ENCODE peak calls at places on chromosomes 7 and 10, in four cellular contexts. One of them, this sample, is unnamed.

GRCh38 chr10:101749033-101749432 is 26.9 kb downstream of the FGF8 start:
- DNase-seq in CD8-positive, alpha-beta T cell: no peak
- DNase-seq in A549: peak; percentile 28
- DNase-seq in H9: peak; percentile 81
- DNase-seq in this sample: no peak

GRCh38 chr10:80444646-80445319 is 9.3 kb upstream of the TSPAN14 start:
- DNase-seq in H9: peak; percentile 65
- DNase-seq in A549: peak; percentile 83
- DNase-seq in CD8-positive, alpha-beta T cell: peak; percentile 68
- DNase-seq in this sample: peak; percentile 62

GRCh38 chr10:810351-810846 is 120.9 kb upstream of the DIP2C start:
- DNase-seq in CD8-positive, alpha-beta T cell: no peak
- DNase-seq in H9: no peak
- DNase-seq in A549: no peak
- DNase-seq in this sample: no peak

GRCh38 chr7:95229301-95229700 is 95.0 kb downstream of the PON1 start:
- DNase-seq in H9: no peak
- DNase-seq in CD8-positive, alpha-beta T cell: no peak
- DNase-seq in A549: no peak
- DNase-seq in this sample: no peak

GRCh38 chr7:115329006-115329405 is 407.1 kb downstream of the MDFIC start:
- DNase-seq in CD8-positive, alpha-beta T cell: no peak
- DNase-seq in A549: no peak
- DNase-seq in H9: no peak
- DNase-seq in this sample: no peak

GRCh38 chr10:36220122-36220521 is 578.0 kb upstream of the FZD8 start:
- DNase-seq in A549: no peak
- DNase-seq in H9: no peak
- DNase-seq in CD8-positive, alpha-beta T cell: no peak
- DNase-seq in this sample: no peak

GRCh38 chr7:38215734-38216670 is 38.0 kb downstream of the STARD3NL start:
- DNase-seq in CD8-positive, alpha-beta T cell: peak; percentile 67
- DNase-seq in H9: peak; percentile 83
- DNase-seq in A549: peak; percentile 78
- DNase-seq in this sample: peak; percentile 57

GRCh38 chr7:3336042-3336665 is 35.1 kb downstream of the SDK1 start:
- DNase-seq in CD8-positive, alpha-beta T cell: no peak
- DNase-seq in H9: no peak
- DNase-seq in A549: no peak
- DNase-seq in this sample: no peak

GRCh38 chr10:112126172-112126571 is 57.4 kb downstream of the GPAM start:
- DNase-seq in A549: no peak
- DNase-seq in H9: no peak
- DNase-seq in CD8-positive, alpha-beta T cell: no peak
- DNase-seq in this sample: no peak

GRCh38 chr10:89644967-89645741 is at the start of gene PANK1:
- DNase-seq in CD8-positive, alpha-beta T cell: peak; percentile 39
- DNase-seq in A549: peak; percentile 84
- DNase-seq in H9: peak; percentile 82
- DNase-seq in this sample: peak; percentile 93

GRCh38 chr7:112395893-112396292 is 54.4 kb upstream of the IFRD1 start:
- DNase-seq in H9: no peak
- DNase-seq in A549: no peak
- DNase-seq in CD8-positive, alpha-beta T cell: no peak
- DNase-seq in this sample: no peak

GRCh38 chr10:128219295-128219694 is 93.1 kb upstream of the MKI67 start:
- DNase-seq in H9: no peak
- DNase-seq in A549: no peak
- DNase-seq in CD8-positive, alpha-beta T cell: no peak
- DNase-seq in this sample: no peak
- H3K27ac ChIP-seq in H9: no peak overlapping the region
- H3K27ac ChIP-seq in A549: no peak overlapping the region
- H3K27ac ChIP-seq in CD8-positive, alpha-beta T cell: no peak overlapping the region
- H3K27ac ChIP-seq in this sample: no peak overlapping the region

DNA sequence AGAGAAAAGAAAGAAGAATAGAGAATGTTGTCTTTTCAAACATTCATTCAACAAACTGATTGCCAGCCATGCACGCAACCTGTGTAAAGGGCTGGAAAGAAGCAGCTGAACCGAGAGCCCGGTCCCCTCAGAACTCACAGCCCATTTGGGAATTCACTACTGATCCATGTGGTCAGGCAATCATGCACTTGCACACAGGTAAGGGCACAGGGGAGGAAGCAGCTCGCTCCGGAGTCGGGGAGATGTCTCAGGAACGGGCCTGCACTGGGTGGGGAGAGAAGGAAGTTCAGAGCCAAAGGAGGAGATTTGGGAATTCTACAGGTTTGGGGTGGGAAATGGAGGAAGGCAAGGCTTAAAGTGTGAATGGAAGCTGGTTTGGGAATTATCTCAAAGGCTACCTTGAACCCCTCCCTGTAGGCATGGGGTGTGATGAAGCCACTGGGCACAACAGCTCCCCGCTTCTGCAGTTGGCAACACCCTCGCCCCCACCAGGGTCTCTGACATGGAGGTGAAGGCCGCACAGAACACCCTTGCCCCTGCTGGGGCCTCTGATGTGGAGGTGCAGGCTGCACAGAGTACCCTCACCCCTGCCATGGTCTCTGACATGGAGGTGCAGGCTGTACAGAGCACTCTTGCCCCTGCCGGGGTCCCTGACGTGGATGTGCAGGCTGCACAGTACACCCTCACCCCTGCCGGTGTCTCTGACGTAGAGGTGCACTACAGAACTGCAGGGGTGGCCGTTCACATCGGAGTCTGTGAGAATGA is 194.4 kb upstream of the RNF32 start:
- DNase-seq in CD8-positive, alpha-beta T cell: no peak
- DNase-seq in H9: no peak
- DNase-seq in A549: no peak
- DNase-seq in this sample: no peak
- H3K27ac ChIP-seq in CD8-positive, alpha-beta T cell: no peak overlapping the region
- H3K27ac ChIP-seq in H9: no peak overlapping the region
- H3K27ac ChIP-seq in A549: no peak overlapping the region
- H3K27ac ChIP-seq in this sample: no peak overlapping the region

GRCh38 chr7:150340024-150340749 is 1.2 kb downstream of the RARRES2 start:
- DNase-seq in A549: no peak
- DNase-seq in CD8-positive, alpha-beta T cell: no peak
- DNase-seq in H9: no peak
- DNase-seq in this sample: no peak
- H3K27ac ChIP-seq in A549: no peak overlapping the region
- H3K27ac ChIP-seq in CD8-positive, alpha-beta T cell: no peak overlapping the region
- H3K27ac ChIP-seq in H9: no peak overlapping the region
- H3K27ac ChIP-seq in this sample: no peak overlapping the region

DNA sequence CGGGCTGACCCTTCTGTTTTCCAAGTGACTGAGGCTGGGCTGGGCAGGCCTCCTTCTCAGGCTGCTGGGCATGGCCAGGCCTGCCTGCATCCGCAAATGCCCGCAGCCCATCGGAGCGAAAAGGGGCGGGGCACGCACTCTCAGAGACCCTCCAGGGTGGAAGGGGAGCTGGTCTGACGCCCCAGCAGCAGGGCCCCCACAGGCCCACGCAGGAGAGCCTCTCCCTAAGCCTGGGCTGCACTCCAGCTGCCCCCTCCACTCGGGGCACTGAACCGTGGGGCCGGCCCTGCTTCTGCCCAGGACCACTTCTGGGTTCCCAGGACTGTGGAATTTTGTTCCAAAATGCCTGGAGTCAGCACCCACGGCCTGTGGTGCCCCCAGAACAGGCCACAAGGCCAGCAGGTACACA is 9.3 kb downstream of the ADAP1 start:
- DNase-seq in A549: no peak
- DNase-seq in CD8-positive, alpha-beta T cell: no peak
- DNase-seq in H9: no peak
- DNase-seq in this sample: no peak
- H3K27ac ChIP-seq in A549: no peak overlapping the region
- H3K27ac ChIP-seq in CD8-positive, alpha-beta T cell: no peak overlapping the region
- H3K27ac ChIP-seq in H9: no peak overlapping the region
- H3K27ac ChIP-seq in this sample: peak overlapping the region; percentile 87

GRCh38 chr7:1086588-1087461 is 1.1 kb upstream of the GPER1 start:
- DNase-seq in CD8-positive, alpha-beta T cell: peak; percentile 63
- DNase-seq in A549: peak; percentile 53
- DNase-seq in H9: peak; percentile 86
- DNase-seq in this sample: peak; percentile 77
- H3K27ac ChIP-seq in CD8-positive, alpha-beta T cell: no peak overlapping the region
- H3K27ac ChIP-seq in A549: peak overlapping the region; percentile 85
- H3K27ac ChIP-seq in H9: no peak overlapping the region
- H3K27ac ChIP-seq in this sample: peak overlapping the region; percentile 65

GRCh38 chr7:99120916-99121315 is 23.0 kb downstream of the SMURF1 start:
- DNase-seq in CD8-positive, alpha-beta T cell: no peak
- DNase-seq in H9: no peak
- DNase-seq in A549: no peak
- DNase-seq in this sample: no peak
- H3K27ac ChIP-seq in CD8-positive, alpha-beta T cell: no peak overlapping the region
- H3K27ac ChIP-seq in H9: no peak overlapping the region
- H3K27ac ChIP-seq in A549: no peak overlapping the region
- H3K27ac ChIP-seq in this sample: no peak overlapping the region

DNA sequence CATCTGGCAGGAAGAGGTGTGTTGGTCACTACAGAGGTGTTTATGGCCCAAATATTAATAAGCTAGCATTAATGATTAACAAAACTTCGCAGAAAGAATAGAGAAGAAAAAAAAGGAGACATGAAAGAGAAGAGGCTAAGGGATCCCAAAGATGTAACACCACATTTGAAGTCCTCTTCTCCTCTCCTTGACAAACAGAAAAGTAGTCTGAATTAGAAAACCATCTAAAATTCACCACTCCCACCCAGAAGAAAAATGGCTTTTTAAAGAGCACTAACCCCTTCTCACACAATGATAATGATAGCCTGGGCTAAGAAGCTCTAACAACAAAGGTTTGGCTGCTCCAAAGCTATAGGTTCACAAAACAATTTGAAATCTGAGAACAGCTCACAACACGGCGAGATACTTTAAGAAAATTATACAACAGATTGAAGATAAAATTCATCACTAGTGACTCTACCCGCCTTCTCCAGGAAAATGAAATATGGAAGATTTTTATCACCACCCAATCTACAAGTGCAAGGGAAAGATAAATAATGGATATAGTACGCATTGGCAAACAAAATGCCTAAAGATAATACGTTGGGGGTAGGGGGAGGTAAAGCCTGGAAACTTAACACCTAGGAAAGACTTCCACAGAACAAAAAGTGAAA is 7.4 kb downstream of the ITGB1 start:
- DNase-seq in H9: no peak
- DNase-seq in CD8-positive, alpha-beta T cell: no peak
- DNase-seq in A549: no peak
- DNase-seq in this sample: no peak
- H3K27ac ChIP-seq in H9: no peak overlapping the region
- H3K27ac ChIP-seq in CD8-positive, alpha-beta T cell: no peak overlapping the region
- H3K27ac ChIP-seq in A549: peak overlapping the region; percentile 90
- H3K27ac ChIP-seq in this sample: no peak overlapping the region

DNA sequence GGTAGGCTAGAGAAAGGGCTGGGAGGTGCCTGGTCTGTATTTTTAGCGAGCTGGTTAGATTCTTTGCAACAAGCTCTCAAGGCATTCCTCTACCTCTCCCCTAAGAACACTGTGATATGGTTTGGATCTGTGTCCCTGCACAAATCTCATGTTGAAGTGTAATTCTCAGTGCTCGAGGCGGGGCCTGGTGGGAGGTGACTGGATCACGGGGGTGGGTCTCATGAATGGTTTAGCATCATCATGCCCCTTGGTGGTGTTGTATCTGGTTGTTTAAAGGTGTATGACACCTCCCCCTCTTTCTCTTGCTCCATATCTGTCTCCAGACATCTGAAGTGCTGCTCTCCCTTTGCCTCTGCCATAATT is 93.5 kb downstream of the PRTFDC1 start:
- DNase-seq in CD8-positive, alpha-beta T cell: no peak
- DNase-seq in A549: no peak
- DNase-seq in H9: no peak
- DNase-seq in this sample: no peak
- H3K27ac ChIP-seq in CD8-positive, alpha-beta T cell: no peak overlapping the region
- H3K27ac ChIP-seq in A549: peak overlapping the region; percentile 45
- H3K27ac ChIP-seq in H9: no peak overlapping the region
- H3K27ac ChIP-seq in this sample: peak overlapping the region; percentile 69

GRCh38 chr7:98913026-98913425 is 34.7 kb downstream of the TRRAP start:
- DNase-seq in A549: no peak
- DNase-seq in H9: no peak
- DNase-seq in CD8-positive, alpha-beta T cell: no peak
- DNase-seq in this sample: no peak

GRCh38 chr7:98907570-98907969 is 29.2 kb downstream of the TRRAP start:
- DNase-seq in CD8-positive, alpha-beta T cell: no peak
- DNase-seq in A549: peak; percentile 17
- DNase-seq in H9: no peak
- DNase-seq in this sample: no peak

GRCh38 chr7:98911936-98912335 is 33.6 kb downstream of the TRRAP start:
- DNase-seq in CD8-positive, alpha-beta T cell: no peak
- DNase-seq in A549: no peak
- DNase-seq in H9: no peak
- DNase-seq in this sample: no peak

GRCh38 chr7:98909487-98909886 is 31.2 kb downstream of the TRRAP start:
- DNase-seq in CD8-positive, alpha-beta T cell: no peak
- DNase-seq in H9: no peak
- DNase-seq in A549: no peak
- DNase-seq in this sample: no peak

GRCh38 chr7:98908585-98908984 is 30.3 kb downstream of the TRRAP start:
- DNase-seq in A549: no peak
- DNase-seq in H9: no peak
- DNase-seq in CD8-positive, alpha-beta T cell: no peak
- DNase-seq in this sample: no peak
- H3K27ac ChIP-seq in A549: no peak overlapping the region
- H3K27ac ChIP-seq in H9: no peak overlapping the region
- H3K27ac ChIP-seq in CD8-positive, alpha-beta T cell: no peak overlapping the region
- H3K27ac ChIP-seq in this sample: no peak overlapping the region